ENCODE peak calls at places on chromosome 7, in four cellular contexts. M, G, S and R are unnamed samples.
A peak's percentile ranks its signal among the peaks of the same experiment; 100 is the strongest.

GRCh38 chr7:17401806-17402627 is 103.6 kb downstream of the AHR start:
- DNase-seq in G (no peak), S (no peak), M (no peak), R (no peak)

GRCh38 chr7:127824682-127825081 is 172.7 kb downstream of the SND1 start:
- DNase-seq in M (no peak), S (no peak), G (no peak), R (no peak)

GRCh38 chr7:69567790-69568189 is 30.5 kb upstream of the AUTS2 start:
- DNase-seq in M (no peak), G (no peak), S (no peak), R (no peak)

GRCh38 chr7:79317728-79318127 is 135.7 kb downstream of the MAGI2 start:
- DNase-seq in M (no peak), S (peak; percentile 16), G (no peak), R (no peak)

GRCh38 chr7:424301-424935 is 95.2 kb downstream of the PDGFA start:
- DNase-seq in M (no peak), S (no peak), G (no peak), R (no peak)

GRCh38 chr7:1893025-1893424 is 222.9 kb downstream of the ELFN1 start:
- DNase-seq in M (no peak), S (no peak), G (no peak), R (no peak)

GRCh38 chr7:29228289-29229011 is 33.9 kb downstream of the CHN2 start:
- DNase-seq in G (no peak), S (no peak), M (no peak), R (peak; percentile 80)

GRCh38 chr7:42074079-42074478 is 162.9 kb downstream of the GLI3 start:
- DNase-seq in M (no peak), S (no peak), G (no peak), R (no peak)

GRCh38 chr7:188174-188573 is 4.2 kb upstream of the FAM20C start:
- DNase-seq in G (no peak), S (no peak), M (no peak), R (no peak)

GRCh38 chr7:123748734-123749536 is at the start of gene WASL:
- DNase-seq in M (peak; percentile 87), G (peak; percentile 93), S (peak; percentile 85), R (peak; percentile 91)

GRCh38 chr7:30985756-30986155 is 22.0 kb downstream of the GHRHR start:
- DNase-seq in S (no peak), M (no peak), G (no peak), R (no peak)

GRCh38 chr7:44071726-44072363 is 6.5 kb upstream of the PGAM2 start:
- DNase-seq in S (no peak), G (no peak), M (no peak), R (peak; percentile 47)

GRCh38 chr7:106187613-106188350 is 75.7 kb upstream of the SYPL1 start:
- DNase-seq in M (no peak), S (no peak), G (no peak), R (no peak)

GRCh38 chr7:85068796-85069195 is 118.1 kb downstream of the SEMA3D start:
- DNase-seq in S (no peak), G (no peak), M (no peak), R (no peak)

GRCh38 chr7:83691095-83691494 is 42.2 kb upstream of the SEMA3E start:
- DNase-seq in G (no peak), M (no peak), S (no peak), R (no peak)

GRCh38 chr7:40507166-40507565 is 372.4 kb downstream of the SUGCT start:
- DNase-seq in S (no peak), G (no peak), M (no peak), R (no peak)

GRCh38 chr7:138186951-138187351 is 110.7 kb downstream of the AKR1D1 start:
- DNase-seq in S (no peak), M (no peak), G (no peak), R (no peak)

GRCh38 chr7:50837965-50838364 is 55.3 kb upstream of the GRB10 start:
- DNase-seq in M (no peak), S (no peak), G (no peak), R (no peak)

GRCh38 chr7:2607122-2607912 is 24.5 kb upstream of the TTYH3 start:
- DNase-seq in M (no peak), S (no peak), G (no peak), R (peak; percentile 71)

GRCh38 chr7:1087952-1088920 is at the start of gene GPER1:
- DNase-seq in G (peak; percentile 56), M (no peak), S (peak; percentile 35), R (peak; percentile 87)

GRCh38 chr7:141072548-141073172 is 1.2 kb upstream of the TMEM178B start:
- DNase-seq in S (peak; percentile 76), G (peak; percentile 42), M (peak; percentile 60), R (no peak)

GRCh38 chr7:64839910-64840309 is 45.7 kb downstream of the ZNF138 start:
- DNase-seq in M (no peak), S (no peak), G (no peak), R (no peak)

GRCh38 chr7:7212612-7213011 is 30.3 kb downstream of the C1GALT1 start:
- DNase-seq in S (no peak), G (no peak), M (no peak), R (no peak)

GRCh38 chr7:140645166-140645565 is 4.6 kb upstream of the DENND2A start:
- DNase-seq in G (no peak), M (no peak), S (peak; percentile 77), R (no peak)